ENCODE peak calls at places on chromosomes 7 and 10, in eight cellular contexts. Y, E, A, U, C, M, W and L are unnamed samples.

GRCh38 chr10:124971276-124971675 is 29.4 kb downstream of the ZRANB1 start:
- DNase-seq in U (no peak), E (no peak), W (no peak), M (no peak), Y (no peak), A (no peak), C (no peak), L (no peak)

GRCh38 chr10:28765641-28766040 is 88.3 kb downstream of the BAMBI start:
- DNase-seq in U (no peak), C (no peak), E (no peak), M (no peak), A (no peak), Y (no peak), W (no peak), L (no peak)

GRCh38 chr10:106992064-106992463 is 172.4 kb downstream of the SORCS1 start:
- DNase-seq in A (no peak), C (no peak), U (no peak), Y (no peak), W (no peak), M (no peak), E (no peak), L (no peak)

GRCh38 chr10:52170776-52171175 is 143.3 kb upstream of the DKK1 start:
- DNase-seq in W (no peak), U (no peak), Y (no peak), A (no peak), C (no peak), E (no peak), M (no peak), L (no peak)

GRCh38 chr7:145050415-145050814 is 214.6 kb upstream of the TPK1 start:
- DNase-seq in W (no peak), Y (no peak), A (no peak), C (no peak), E (no peak), U (no peak), M (no peak), L (no peak)

GRCh38 chr7:91034459-91035368 is 229.5 kb upstream of the FZD1 start:
- DNase-seq in A (no peak), C (peak), U (peak), Y (no peak), E (no peak), W (peak), M (peak), L (peak)

GRCh38 chr7:16637279-16637795 is 8.2 kb downstream of the ANKMY2 start:
- DNase-seq in Y (no peak), W (no peak), A (no peak), U (peak), M (no peak), E (no peak), C (no peak), L (no peak)

GRCh38 chr10:127524869-127525268 is 24.2 kb upstream of the NPS start:
- DNase-seq in A (no peak), C (no peak), M (no peak), E (no peak), U (no peak), Y (no peak), W (peak), L (no peak)

GRCh38 chr7:43537765-43538403 is 45.0 kb upstream of the STK17A start:
- DNase-seq in C (no peak), M (no peak), Y (no peak), A (no peak), E (no peak), U (peak), W (no peak), L (no peak)

GRCh38 chr7:153381275-153382119 is 621.9 kb downstream of the ACTR3B start:
- DNase-seq in W (peak), E (peak), M (no peak), U (no peak), C (peak), Y (no peak), A (peak), L (no peak)

DNA sequence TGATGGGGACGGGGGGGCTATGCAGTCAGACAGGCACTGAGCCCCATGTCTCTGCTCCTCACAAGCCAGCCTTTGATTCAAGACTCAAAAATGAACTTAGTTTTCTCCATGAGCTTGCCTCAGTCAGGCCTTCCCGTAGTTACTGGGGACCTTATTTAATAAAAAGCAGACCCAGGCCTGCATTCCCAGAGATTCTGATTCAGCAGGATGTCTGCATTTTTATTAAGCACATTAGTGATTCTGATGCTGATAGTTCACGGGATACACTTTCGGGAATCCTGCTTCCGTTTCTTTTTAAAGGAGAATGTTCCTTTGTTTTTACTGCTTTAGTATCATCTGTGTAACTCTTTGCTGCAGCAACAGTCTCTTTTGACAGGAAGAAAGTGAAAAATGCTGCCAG is 28.3 kb upstream of the PLPP4 start:
- DNase-seq in E (no peak), A (no peak), U (no peak), C (no peak), Y (no peak), W (no peak), M (no peak), L (no peak)
- H3K27ac ChIP-seq in E (no peak), A (no peak), U (no peak), C (no peak), Y (no peak), W (no peak), M (no peak), L (no peak)

GRCh38 chr7:101819913-101820522 is 2.6 kb downstream of the CUX1 start:
- DNase-seq in A (no peak), W (no peak), U (no peak), E (no peak), C (no peak), Y (no peak), M (no peak), L (no peak)
- H3K4me3 ChIP-seq in A (no peak), W (no peak), U (no peak), E (no peak), C (no peak), Y (no peak), M (no peak), L (no peak)

GRCh38 chr7:107384025-107384424 is 85.8 kb upstream of the GPR22 start:
- DNase-seq in C (peak), W (no peak), M (no peak), Y (no peak), U (no peak), A (no peak), E (no peak), L (no peak)
- TF ChIP-seq CTCF in C (peak), W (peak), M (no peak), Y (no peak), U (no peak), A (peak), E (no peak), L (no peak)

GRCh38 chr7:31052504-31052840 is 364 bp downstream of the ADCYAP1R1 start:
- DNase-seq in U (no peak), C (no peak), Y (no peak), E (no peak), M (no peak), W (no peak), A (no peak), L (no peak)
- H3K27ac ChIP-seq in U (no peak), C (no peak), Y (no peak), E (no peak), M (no peak), W (peak), A (peak), L (no peak)

GRCh38 chr10:117541909-117542705 is 439 bp upstream of the EMX2 start:
- DNase-seq in C (no peak), A (no peak), Y (peak), W (peak), M (peak), U (peak), E (no peak), L (peak)
- H3K4me3 ChIP-seq in C (no peak), A (no peak), Y (no peak), W (peak), M (peak), U (no peak), E (no peak), L (peak)

GRCh38 chr7:50657341-50657873 is 92.2 kb upstream of the DDC start:
- DNase-seq in E (no peak), M (peak), U (peak), A (peak), C (no peak), W (no peak), Y (no peak), L (peak)
- TF ChIP-seq CTCF in E (peak), M (no peak), U (peak), A (peak), C (no peak), W (no peak), Y (no peak), L (peak)

DNA sequence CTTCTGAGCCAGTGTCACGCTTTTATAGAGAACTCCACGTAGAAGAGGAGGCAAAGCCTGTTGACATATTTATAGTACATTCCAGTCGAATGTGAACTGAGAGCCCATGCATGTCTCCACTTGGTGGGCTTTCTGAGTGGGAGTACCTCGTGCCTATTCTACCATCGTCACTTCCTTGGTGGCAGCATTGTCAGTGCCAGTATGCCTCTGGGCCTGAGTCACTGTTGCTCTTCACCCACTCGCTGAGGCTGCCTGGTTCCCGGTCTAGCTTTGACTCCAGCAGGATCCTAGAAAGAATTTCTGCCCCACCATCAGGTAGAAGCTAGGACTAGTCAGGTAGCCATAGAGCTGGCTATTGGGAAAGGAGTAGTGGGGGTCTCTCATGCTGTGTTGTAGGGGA is 30.0 kb upstream of the CDH23 start:
- DNase-seq in A (no peak), W (no peak), U (no peak), Y (no peak), M (no peak), E (no peak), C (no peak), L (no peak)
- H3K27ac ChIP-seq in A (no peak), W (peak), U (no peak), Y (no peak), M (no peak), E (no peak), C (no peak), L (no peak)

GRCh38 chr10:103472005-103472404 is 7.0 kb downstream of the CALHM3 start:
- DNase-seq in E (no peak), M (no peak), A (no peak), C (no peak), Y (no peak), U (no peak), W (no peak), L (no peak)
- H3K4me3 ChIP-seq in E (no peak), M (no peak), A (no peak), C (no peak), Y (no peak), U (no peak), W (no peak), L (no peak)